ENCODE peak calls at places on chromosomes 5 and 9, in nine cellular contexts. G is uterus; Q is NAMALWA; B is stimulated activated CD8-positive, alpha-beta memory T cell treated with anti-CD3 and anti-CD28 coated beads, Interleukin-15, amount 100 ng/mL, for 1 hour; C is activated CD8-positive, alpha-beta memory T cell treated with anti-CD3 and anti-CD28 coated beads for 24 hours; T is activated naive CD4-positive, alpha-beta T cell treated with anti-CD3 and anti-CD28 coated beads for 36 hours; K is K562; M is ureter; H is astrocyte. N is an unnamed sample.

GRCh38 chr9:40914772-40915659 is 213.5 kb downstream of the FOXD4L6 start:
- DNase-seq in G (no peak), Q (no peak), B (no peak), C (peak; percentile 35), T (no peak), K (no peak), M (no peak), H (no peak), N (no peak)

GRCh38 chr9:14312721-14313377 is 1.1 kb downstream of the NFIB start:
- DNase-seq in G (no peak), Q (no peak), B (no peak), C (no peak), T (no peak), K (peak; percentile 7), M (no peak), H (no peak), N (peak; percentile 13)

GRCh38 chr9:30280229-30280900 is 2104.1 kb upstream of the ACO1 start:
- DNase-seq in G (no peak), Q (peak; percentile 34), B (no peak), C (no peak), T (no peak), K (no peak), M (no peak), H (no peak), N (no peak)

GRCh38 chr9:92763721-92764380 is 782 bp downstream of the BICD2 start:
- DNase-seq in G (no peak), Q (peak; percentile 52), B (no peak), C (peak; percentile 73), T (peak; percentile 30), K (peak; percentile 69), M (peak; percentile 62), H (no peak), N (no peak)

GRCh38 chr5:94396687-94397086 is 221.7 kb downstream of the KIAA0825 start:
- DNase-seq in G (no peak), Q (no peak), B (no peak), C (no peak), T (no peak), K (no peak), M (no peak), H (no peak), N (no peak)

GRCh38 chr9:133948138-133948537 is 44.0 kb downstream of the VAV2 start:
- DNase-seq in G (no peak), Q (no peak), B (no peak), C (no peak), T (no peak), K (no peak), M (no peak), H (peak; percentile 47), N (no peak)

GRCh38 chr9:4691794-4692193 is 12.4 kb downstream of the CDC37L1 start:
- DNase-seq in G (no peak), Q (no peak), B (no peak), C (no peak), T (no peak), K (no peak), M (no peak), H (peak; percentile 38), N (no peak)

GRCh38 chr5:147949711-147950573 is 43.6 kb upstream of the C5orf46 start:
- DNase-seq in G (no peak), Q (peak; percentile 60), B (no peak), C (no peak), T (no peak), K (peak; percentile 40), M (no peak), H (peak; percentile 20), N (no peak)

GRCh38 chr5:20034717-20035116 is 46.7 kb upstream of the CDH18 start:
- DNase-seq in G (no peak), Q (no peak), B (no peak), C (no peak), T (no peak), K (no peak), M (no peak), H (no peak), N (no peak)

GRCh38 chr5:23494558-23494957 is 12.9 kb upstream of the PRDM9 start:
- DNase-seq in G (no peak), Q (no peak), B (no peak), C (no peak), T (no peak), K (no peak), M (no peak), H (no peak), N (no peak)

GRCh38 chr5:78649220-78649700 is 688 bp upstream of the LHFPL2 start:
- DNase-seq in G (peak; percentile 41), Q (no peak), B (no peak), C (no peak), T (no peak), K (no peak), M (no peak), H (no peak), N (no peak)

GRCh38 chr5:170312666-170313065 is 15.1 kb upstream of the LCP2 start:
- DNase-seq in G (no peak), Q (no peak), B (no peak), C (peak; percentile 80), T (peak; percentile 90), K (no peak), M (no peak), H (peak; percentile 24), N (no peak)

GRCh38 chr9:107019216-107019615 is 156.2 kb downstream of the ZNF462 start:
- DNase-seq in G (no peak), Q (no peak), B (no peak), C (no peak), T (no peak), K (no peak), M (no peak), H (peak; percentile 91), N (no peak)

GRCh38 chr9:138046641-138047301 is 169.2 kb downstream of the CACNA1B start:
- DNase-seq in G (no peak), Q (no peak), B (no peak), C (peak; percentile 50), T (no peak), K (no peak), M (peak; percentile 41), H (no peak), N (peak; percentile 7)

GRCh38 chr5:138661342-138661975 is 86.3 kb upstream of the HSPA9 start:
- DNase-seq in G (no peak), Q (no peak), B (no peak), C (no peak), T (no peak), K (no peak), M (no peak), H (no peak), N (no peak)

N was measured in memory B cell.